ENCODE peak calls at places on chromosomes 4 and X, in seven cellular contexts. One of them, this sample, is unnamed.

GRCh38 chrX:10926404-10926803 is 184.7 kb upstream of the HCCS start:
- DNase-seq in effector memory CD8-positive, alpha-beta T cell: no peak
- DNase-seq in endothelial cell of umbilical vein: no peak
- DNase-seq in activated CD8-positive, alpha-beta memory T cell treated with anti-CD3 and anti-CD28 coated beads for 4 hours: no peak
- DNase-seq in HTR-8/SVneo: no peak
- DNase-seq in fibroblast of villous mesenchyme: no peak
- DNase-seq in kidney epithelial cell: no peak
- DNase-seq in this sample: no peak

GRCh38 chrX:123184199-123184857 is at the start of gene GRIA3:
- DNase-seq in effector memory CD8-positive, alpha-beta T cell: no peak
- DNase-seq in endothelial cell of umbilical vein: no peak
- DNase-seq in activated CD8-positive, alpha-beta memory T cell treated with anti-CD3 and anti-CD28 coated beads for 4 hours: no peak
- DNase-seq in HTR-8/SVneo: no peak
- DNase-seq in fibroblast of villous mesenchyme: peak; percentile 8
- DNase-seq in kidney epithelial cell: no peak
- DNase-seq in this sample: no peak

GRCh38 chrX:65750674-65751469 is 83.4 kb downstream of the MSN start:
- DNase-seq in effector memory CD8-positive, alpha-beta T cell: peak; percentile 34
- DNase-seq in endothelial cell of umbilical vein: no peak
- DNase-seq in activated CD8-positive, alpha-beta memory T cell treated with anti-CD3 and anti-CD28 coated beads for 4 hours: no peak
- DNase-seq in HTR-8/SVneo: no peak
- DNase-seq in fibroblast of villous mesenchyme: no peak
- DNase-seq in kidney epithelial cell: no peak
- DNase-seq in this sample: no peak

GRCh38 chrX:69493193-69493592 is 10.9 kb upstream of the NALF2 start:
- DNase-seq in effector memory CD8-positive, alpha-beta T cell: no peak
- DNase-seq in endothelial cell of umbilical vein: peak; percentile 1
- DNase-seq in activated CD8-positive, alpha-beta memory T cell treated with anti-CD3 and anti-CD28 coated beads for 4 hours: no peak
- DNase-seq in HTR-8/SVneo: no peak
- DNase-seq in fibroblast of villous mesenchyme: no peak
- DNase-seq in kidney epithelial cell: no peak
- DNase-seq in this sample: no peak

GRCh38 chrX:138928737-138929459 is 217.4 kb upstream of the FGF13 start:
- DNase-seq in effector memory CD8-positive, alpha-beta T cell: no peak
- DNase-seq in endothelial cell of umbilical vein: no peak
- DNase-seq in activated CD8-positive, alpha-beta memory T cell treated with anti-CD3 and anti-CD28 coated beads for 4 hours: no peak
- DNase-seq in HTR-8/SVneo: no peak
- DNase-seq in fibroblast of villous mesenchyme: no peak
- DNase-seq in kidney epithelial cell: no peak
- DNase-seq in this sample: no peak

GRCh38 chrX:69607616-69608015 is 8.3 kb upstream of the EDA start:
- DNase-seq in effector memory CD8-positive, alpha-beta T cell: no peak
- DNase-seq in endothelial cell of umbilical vein: no peak
- DNase-seq in activated CD8-positive, alpha-beta memory T cell treated with anti-CD3 and anti-CD28 coated beads for 4 hours: no peak
- DNase-seq in HTR-8/SVneo: no peak
- DNase-seq in fibroblast of villous mesenchyme: no peak
- DNase-seq in kidney epithelial cell: no peak
- DNase-seq in this sample: no peak

GRCh38 chr4:38314663-38315062 is 349.3 kb upstream of the KLF3 start:
- DNase-seq in effector memory CD8-positive, alpha-beta T cell: no peak
- DNase-seq in endothelial cell of umbilical vein: no peak
- DNase-seq in activated CD8-positive, alpha-beta memory T cell treated with anti-CD3 and anti-CD28 coated beads for 4 hours: no peak
- DNase-seq in HTR-8/SVneo: no peak
- DNase-seq in fibroblast of villous mesenchyme: no peak
- DNase-seq in kidney epithelial cell: no peak
- DNase-seq in this sample: peak; percentile 80

GRCh38 chr4:170651786-170652185 is 562.0 kb upstream of the AADAT start:
- DNase-seq in effector memory CD8-positive, alpha-beta T cell: no peak
- DNase-seq in endothelial cell of umbilical vein: no peak
- DNase-seq in activated CD8-positive, alpha-beta memory T cell treated with anti-CD3 and anti-CD28 coated beads for 4 hours: no peak
- DNase-seq in HTR-8/SVneo: no peak
- DNase-seq in fibroblast of villous mesenchyme: no peak
- DNase-seq in kidney epithelial cell: no peak
- DNase-seq in this sample: no peak

GRCh38 chr4:189206953-189207352 is 733.7 kb upstream of the FRG1 start:
- DNase-seq in effector memory CD8-positive, alpha-beta T cell: no peak
- DNase-seq in endothelial cell of umbilical vein: no peak
- DNase-seq in activated CD8-positive, alpha-beta memory T cell treated with anti-CD3 and anti-CD28 coated beads for 4 hours: no peak
- DNase-seq in HTR-8/SVneo: no peak
- DNase-seq in fibroblast of villous mesenchyme: no peak
- DNase-seq in kidney epithelial cell: no peak
- DNase-seq in this sample: no peak

This sample was measured in epithelial cell of prostate.